ENCODE peak calls at places on chromosomes 6 and 20, in ten cellular contexts. S, B, N, Q, L, W, G, D, E and M are unnamed samples.

GRCh38 chr6:151229401-151230276 is 10.1 kb upstream of the AKAP12 start:
- DNase-seq in Q (no peak), L (peak), S (no peak), E (no peak), B (no peak), W (no peak), D (no peak), G (no peak), N (no peak), M (no peak)

GRCh38 chr6:119096683-119097310 is 18.3 kb upstream of the FAM184A start:
- DNase-seq in L (no peak), W (peak), B (no peak), S (peak), N (peak), Q (no peak), E (peak), G (peak), D (no peak), M (no peak)

GRCh38 chr6:154239392-154239791 is 117.2 kb downstream of the IPCEF1 start:
- DNase-seq in D (no peak), W (no peak), B (no peak), E (no peak), N (no peak), S (no peak), G (peak), Q (no peak), L (no peak), M (no peak)

GRCh38 chr6:147194652-147195403 is 9.4 kb upstream of the STXBP5 start:
- DNase-seq in N (no peak), W (peak), E (no peak), L (no peak), G (peak), D (no peak), Q (no peak), B (no peak), S (no peak), M (no peak)

GRCh38 chr6:166633732-166634535 is 6.9 kb upstream of the RPS6KA2 start:
- DNase-seq in Q (no peak), B (no peak), L (no peak), D (no peak), S (no peak), G (no peak), N (peak), W (no peak), E (no peak), M (no peak)

GRCh38 chr6:15456422-15456821 is 206.4 kb downstream of the DTNBP1 start:
- DNase-seq in E (no peak), L (no peak), N (no peak), W (no peak), Q (no peak), G (no peak), D (no peak), B (no peak), S (no peak), M (no peak)

GRCh38 chr6:140438346-140438735 is 1063.9 kb upstream of the CITED2 start:
- DNase-seq in S (peak), L (no peak), E (no peak), D (no peak), W (peak), Q (no peak), G (peak), N (no peak), B (no peak), M (no peak)

GRCh38 chr20:4038676-4039075 is 23.3 kb upstream of the RNF24 start:
- DNase-seq in G (no peak), B (no peak), N (no peak), S (no peak), E (no peak), L (no peak), D (no peak), W (no peak), Q (no peak), M (no peak)

GRCh38 chr6:100633096-100633766 is 168.5 kb upstream of the SIM1 start:
- DNase-seq in S (peak), D (no peak), E (no peak), B (no peak), Q (no peak), N (no peak), W (peak), L (no peak), G (peak), M (no peak)

GRCh38 chr6:33416386-33417126 is 1.4 kb downstream of the CUTA start:
- DNase-seq in S (no peak), W (no peak), B (no peak), E (no peak), N (no peak), Q (no peak), G (no peak), L (no peak), D (peak), M (no peak)

GRCh38 chr20:61263938-61264337 is 11.9 kb downstream of the CDH4 start:
- DNase-seq in Q (no peak), N (no peak), D (no peak), L (no peak), B (no peak), S (no peak), W (no peak), G (no peak), E (no peak), M (no peak)

GRCh38 chr6:144590540-144590939 is 305.4 kb downstream of the UTRN start:
- DNase-seq in D (no peak), S (no peak), B (no peak), E (no peak), L (no peak), G (no peak), Q (no peak), W (no peak), N (no peak), M (no peak)

GRCh38 chr6:14211596-14211961 is 94.0 kb downstream of the CD83 start:
- DNase-seq in W (peak), E (peak), N (peak), L (peak), S (peak), D (no peak), Q (no peak), B (peak), G (peak), M (no peak)

GRCh38 chr20:58630063-58630462 is 21.0 kb upstream of the STX16 start:
- DNase-seq in N (no peak), Q (no peak), D (no peak), W (peak), S (peak), L (no peak), G (peak), E (no peak), B (no peak), M (no peak)

GRCh38 chr20:58627212-58628072 is 23.6 kb upstream of the STX16 start:
- DNase-seq in E (no peak), N (no peak), B (no peak), G (no peak), L (no peak), Q (no peak), W (no peak), S (no peak), D (no peak), M (no peak)

GRCh38 chr20:58629213-58629575 is 21.9 kb upstream of the STX16 start:
- DNase-seq in G (no peak), B (no peak), Q (no peak), E (no peak), L (no peak), N (no peak), D (no peak), S (no peak), W (no peak), M (no peak)

GRCh38 chr20:58626076-58626475 is 25.0 kb upstream of the STX16 start:
- DNase-seq in G (no peak), D (no peak), Q (no peak), S (no peak), B (no peak), W (no peak), N (no peak), E (no peak), L (no peak), M (no peak)

GRCh38 chr20:58628491-58629212 is 22.4 kb upstream of the STX16 start:
- DNase-seq in N (no peak), D (no peak), L (peak), B (no peak), W (no peak), E (no peak), Q (no peak), S (no peak), G (no peak), M (no peak)
- TF ChIP-seq CTCF in N (no peak), D (no peak), L (no peak), B (no peak), W (no peak), E (no peak), Q (no peak), S (no peak), G (no peak), M (no peak)

DNA sequence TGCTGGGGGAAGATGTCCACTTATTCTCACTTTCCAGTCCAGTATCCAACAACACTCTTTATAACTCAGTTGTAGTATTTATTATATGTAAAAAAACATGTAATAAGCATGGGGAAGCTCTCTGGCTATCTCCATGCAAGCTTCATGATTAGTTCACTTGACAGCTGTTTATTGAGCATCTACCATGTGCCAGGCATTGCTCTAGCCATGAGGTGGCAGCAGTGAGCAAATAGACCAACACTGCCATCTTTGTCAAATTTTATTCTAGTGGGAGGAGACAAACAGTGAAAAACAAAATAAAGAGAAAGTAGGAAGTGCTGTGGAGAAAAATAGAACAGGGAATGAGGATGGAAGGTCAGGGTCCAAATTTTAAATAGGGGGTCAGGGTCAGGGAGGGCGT is 131.8 kb downstream of the CFAP61 start:
- DNase-seq in G (no peak), W (no peak), Q (no peak), B (no peak), S (peak), N (no peak), L (no peak), D (no peak), E (no peak), M (no peak)
- TF ChIP-seq CTCF in G (no peak), W (no peak), Q (peak), B (no peak), S (peak), N (no peak), L (no peak), D (peak), E (peak), M (no peak)

DNA sequence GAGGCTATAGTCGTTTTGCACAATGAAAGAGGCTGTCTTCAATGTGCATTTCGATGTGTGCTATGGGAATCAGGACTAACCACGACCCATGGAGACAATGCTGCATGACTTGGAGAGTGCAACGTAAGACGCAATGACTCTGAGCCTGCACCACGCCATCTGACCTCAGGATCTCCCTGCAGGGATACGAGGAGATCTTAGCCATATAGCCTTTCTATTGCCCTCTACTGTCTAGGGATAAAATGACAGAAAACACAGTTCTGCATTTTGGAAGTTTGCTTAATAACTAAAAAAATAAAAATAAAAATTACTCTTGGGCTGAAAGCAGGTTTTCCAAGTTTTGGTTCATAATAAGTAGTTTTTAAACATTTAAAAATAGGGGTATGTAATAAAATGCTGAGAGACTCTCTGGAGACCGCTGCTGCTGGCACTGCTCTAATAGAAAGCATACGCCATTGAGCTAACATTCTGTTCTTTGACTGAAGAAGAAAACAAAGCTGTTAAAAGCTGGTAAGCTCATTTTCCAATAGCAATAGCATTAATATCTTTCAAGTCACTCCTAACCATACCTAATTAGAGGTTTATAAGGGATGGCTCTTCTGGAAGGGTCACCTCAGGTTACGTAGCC is 87.2 kb downstream of the PDE7B start:
- DNase-seq in E (no peak), L (no peak), N (peak), Q (peak), W (peak), G (peak), S (peak), D (no peak), B (no peak), M (no peak)
- TF ChIP-seq CTCF in E (peak), L (peak), N (peak), Q (peak), W (peak), G (peak), S (peak), D (peak), B (peak), M (peak)

GRCh38 chr6:5746392-5747140 is 260.2 kb downstream of the NRN1 start:
- DNase-seq in N (no peak), G (peak), L (no peak), D (no peak), E (no peak), B (no peak), Q (no peak), W (no peak), S (no peak), M (no peak)
- TF ChIP-seq CTCF in N (peak), G (peak), L (no peak), D (peak), E (no peak), B (no peak), Q (peak), W (no peak), S (peak), M (peak)